ENCODE peak calls at places on chromosome 10, in nine cellular contexts. I, Q, E, D, P, A, X, W and C are unnamed samples.

GRCh38 chr10:34815174-34816066 is at the start of gene PARD3:
- DNase-seq in P (no peak), Q (no peak), W (peak), D (peak), X (peak), I (peak), A (peak), E (no peak), C (no peak)

GRCh38 chr10:35567951-35568350 is 37.2 kb upstream of the GJD4 start:
- DNase-seq in D (no peak), E (no peak), X (no peak), A (no peak), I (no peak), W (no peak), Q (no peak), P (no peak), C (no peak)

GRCh38 chr10:61904711-61905445 is 3.4 kb downstream of the ARID5B start:
- DNase-seq in W (no peak), I (peak), D (peak), Q (peak), A (peak), X (peak), E (peak), P (no peak), C (no peak)

GRCh38 chr10:70551971-70552422 is 50.5 kb downstream of the PRF1 start:
- DNase-seq in P (peak), X (peak), W (no peak), Q (peak), I (no peak), E (no peak), A (no peak), D (no peak), C (no peak)

GRCh38 chr10:42781893-42782445 is 626 bp upstream of the BMS1 start:
- DNase-seq in X (no peak), P (no peak), E (no peak), I (no peak), D (peak), A (no peak), Q (no peak), W (no peak), C (no peak)

GRCh38 chr10:94133239-94133638 is 139.5 kb downstream of the PLCE1 start:
- DNase-seq in E (no peak), D (no peak), Q (no peak), P (no peak), A (no peak), I (no peak), X (no peak), W (peak), C (no peak)

GRCh38 chr10:86220626-86221025 is 146.0 kb downstream of the GRID1 start:
- DNase-seq in Q (no peak), A (no peak), X (no peak), D (no peak), P (no peak), I (no peak), W (no peak), E (no peak), C (no peak)

GRCh38 chr10:58555930-58556311 is 43.2 kb downstream of the BICC1 start:
- DNase-seq in D (peak), E (no peak), P (no peak), W (no peak), X (no peak), Q (no peak), A (no peak), I (no peak), C (no peak)

GRCh38 chr10:116444527-116445142 is 17.0 kb downstream of the PNLIPRP3 start:
- DNase-seq in E (peak), X (peak), Q (no peak), D (peak), I (peak), W (no peak), A (peak), P (no peak), C (no peak)

GRCh38 chr10:5776881-5777197 is 36.4 kb downstream of the GDI2 start:
- DNase-seq in A (no peak), P (peak), X (peak), D (no peak), I (no peak), E (no peak), W (no peak), Q (peak), C (no peak)

GRCh38 chr10:127619550-127619949 is 70.4 kb downstream of the NPS start:
- DNase-seq in P (no peak), A (no peak), Q (no peak), D (no peak), X (no peak), W (no peak), I (no peak), E (no peak), C (no peak)

GRCh38 chr10:5650664-5651063 is 15.7 kb downstream of the ASB13 start:
- DNase-seq in W (no peak), E (no peak), P (no peak), Q (no peak), I (no peak), X (no peak), D (no peak), A (no peak), C (no peak)

GRCh38 chr10:103197177-103197576 is 4.1 kb upstream of the NT5C2 start:
- DNase-seq in E (peak), W (peak), Q (no peak), A (no peak), I (peak), D (peak), X (peak), P (peak), C (no peak)

GRCh38 chr10:31151301-31151700 is 119.6 kb upstream of the ZNF438 start:
- DNase-seq in D (no peak), P (no peak), E (no peak), Q (no peak), A (no peak), I (peak), X (no peak), W (no peak), C (no peak)

GRCh38 chr10:88389456-88389855 is 193.7 kb downstream of the RNLS start:
- DNase-seq in P (no peak), I (peak), A (peak), E (no peak), W (no peak), X (peak), Q (no peak), D (peak), C (peak)

GRCh38 chr10:116080553-116080952 is 192.5 kb downstream of the GFRA1 start:
- DNase-seq in A (no peak), I (no peak), D (peak), Q (no peak), W (no peak), P (no peak), E (peak), X (no peak), C (no peak)

GRCh38 chr10:69439813-69440506 is 11.3 kb upstream of the TSPAN15 start:
- DNase-seq in P (peak), X (peak), E (no peak), I (no peak), W (no peak), Q (peak), A (peak), D (peak), C (no peak)

GRCh38 chr10:35349389-35349915 is 13.1 kb downstream of the CCNY start:
- DNase-seq in A (no peak), E (no peak), I (no peak), Q (no peak), X (no peak), D (no peak), P (no peak), W (no peak), C (no peak)

GRCh38 chr10:63547628-63548356 is 26.6 kb downstream of the REEP3 start:
- DNase-seq in E (no peak), W (no peak), Q (no peak), X (no peak), D (no peak), I (no peak), A (no peak), P (no peak), C (no peak)

GRCh38 chr10:48682265-48682664 is 2.4 kb upstream of the WDFY4 start:
- DNase-seq in P (no peak), D (no peak), Q (no peak), W (no peak), X (no peak), E (no peak), A (no peak), I (no peak), C (no peak)

GRCh38 chr10:108567899-108568752 is 1355.2 kb downstream of the XPNPEP1 start:
- DNase-seq in X (no peak), W (no peak), I (peak), D (no peak), A (no peak), E (no peak), P (no peak), Q (no peak), C (no peak)

GRCh38 chr10:4569132-4569531 is 256.9 kb upstream of the AKR1E2 start:
- DNase-seq in A (no peak), P (no peak), X (no peak), E (no peak), Q (no peak), D (no peak), I (no peak), W (no peak), C (no peak)

GRCh38 chr10:13984647-13985155 is 346.0 kb downstream of the FRMD4A start:
- DNase-seq in Q (peak), A (no peak), D (peak), P (peak), I (no peak), X (peak), E (peak), W (no peak), C (no peak)

GRCh38 chr10:120949511-120950102 is 98.4 kb downstream of the WDR11 start:
- DNase-seq in E (no peak), A (peak), X (peak), P (no peak), I (no peak), D (no peak), Q (no peak), W (no peak), C (no peak)

GRCh38 chr10:4195214-4195613 is 410.2 kb upstream of the KLF6 start:
- DNase-seq in I (no peak), E (no peak), X (peak), Q (no peak), A (no peak), D (peak), W (no peak), P (no peak), C (no peak)

GRCh38 chr10:6769704-6770417 is 189.8 kb upstream of the PRKCQ start:
- DNase-seq in D (no peak), W (no peak), A (no peak), X (no peak), E (no peak), I (no peak), Q (no peak), P (no peak), C (peak)

GRCh38 chr10:18486444-18486843 is 164.9 kb downstream of the NSUN6 start:
- DNase-seq in Q (no peak), I (no peak), W (no peak), X (no peak), A (no peak), E (no peak), D (no peak), P (no peak), C (no peak)

GRCh38 chr10:3995302-3996210 is 210.5 kb upstream of the KLF6 start:
- DNase-seq in X (peak), A (no peak), D (no peak), E (no peak), P (peak), Q (peak), I (no peak), W (no peak), C (no peak)

GRCh38 chr10:97408496-97408992 is 7.4 kb upstream of the RRP12 start:
- DNase-seq in Q (no peak), X (no peak), E (no peak), D (no peak), W (no peak), A (no peak), P (no peak), I (no peak), C (no peak)

GRCh38 chr10:132492323-132493035 is 45.1 kb upstream of the INPP5A start:
- DNase-seq in E (no peak), I (no peak), X (peak), D (no peak), Q (no peak), A (peak), W (no peak), P (no peak), C (no peak)

GRCh38 chr10:48390933-48391845 is 84.7 kb downstream of the MAPK8 start:
- DNase-seq in X (peak), D (no peak), W (no peak), P (no peak), A (no peak), I (peak), Q (no peak), E (peak), C (peak)

GRCh38 chr10:24886281-24886680 is 66.1 kb downstream of the PRTFDC1 start:
- DNase-seq in A (no peak), X (no peak), P (no peak), W (no peak), D (no peak), I (no peak), E (no peak), Q (no peak), C (no peak)

GRCh38 chr10:118308664-118309063 is 33.5 kb downstream of the FAM204A start:
- DNase-seq in W (no peak), E (no peak), D (no peak), I (no peak), A (peak), X (no peak), P (no peak), Q (no peak), C (no peak)

GRCh38 chr10:120978589-120979252 is 127.6 kb downstream of the WDR11 start:
- DNase-seq in A (no peak), E (no peak), D (no peak), Q (peak), P (no peak), W (no peak), X (no peak), I (no peak), C (no peak)

GRCh38 chr10:85105614-85106013 is 777.2 kb downstream of the CCSER2 start:
- DNase-seq in I (no peak), Q (no peak), A (peak), P (no peak), X (no peak), E (no peak), D (peak), W (no peak), C (no peak)

GRCh38 chr10:112744525-112744924 is 205.5 kb upstream of the TCF7L2 start:
- DNase-seq in X (no peak), D (no peak), P (no peak), I (no peak), W (no peak), Q (no peak), A (no peak), E (no peak), C (no peak)

DNA sequence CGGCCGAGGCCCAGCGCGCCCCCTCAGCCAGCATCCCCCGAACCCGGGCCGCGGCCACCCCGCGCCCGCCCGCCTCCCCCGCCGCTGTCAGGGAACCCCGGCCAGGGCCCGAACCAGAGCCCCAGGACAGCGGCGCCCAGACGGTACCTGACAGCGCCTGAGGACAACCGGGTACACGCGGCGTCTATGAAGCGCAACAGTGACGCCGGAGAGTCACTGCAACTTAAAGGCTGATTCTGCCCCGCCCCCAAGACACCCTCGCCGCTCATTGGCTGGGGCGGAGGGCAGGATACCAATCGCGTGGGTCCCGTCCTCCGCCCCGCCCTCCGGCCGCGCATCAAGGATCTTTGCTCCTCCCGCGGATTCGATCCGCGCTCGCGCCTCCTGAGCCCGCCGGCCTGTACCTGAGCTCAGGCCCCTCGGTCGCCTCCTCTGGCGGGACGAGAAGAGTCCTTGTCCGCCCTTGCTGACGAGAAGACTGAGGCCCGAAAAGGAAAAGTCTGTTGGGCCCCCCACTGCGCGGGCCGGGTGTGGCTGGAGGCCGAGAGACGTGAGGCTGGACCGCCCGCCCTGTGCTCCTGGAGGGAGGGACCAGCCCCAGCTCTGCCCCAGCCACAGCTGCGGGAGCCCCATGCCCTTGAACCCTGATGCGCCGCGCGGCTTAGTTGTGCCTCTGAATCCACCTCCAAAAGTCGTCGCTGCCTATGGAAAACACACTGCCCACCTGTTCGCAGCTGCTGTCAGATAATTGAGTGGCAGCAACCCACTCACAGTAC is at the start of gene OAT:
- DNase-seq in P (peak), X (peak), I (peak), Q (peak), A (peak), E (peak), D (peak), W (peak), C (peak)
- TF ChIP-seq CTCF in P (peak), X (no peak), I (peak), Q (no peak), A (peak), E (no peak), D (no peak), W (no peak), C (peak)

DNA sequence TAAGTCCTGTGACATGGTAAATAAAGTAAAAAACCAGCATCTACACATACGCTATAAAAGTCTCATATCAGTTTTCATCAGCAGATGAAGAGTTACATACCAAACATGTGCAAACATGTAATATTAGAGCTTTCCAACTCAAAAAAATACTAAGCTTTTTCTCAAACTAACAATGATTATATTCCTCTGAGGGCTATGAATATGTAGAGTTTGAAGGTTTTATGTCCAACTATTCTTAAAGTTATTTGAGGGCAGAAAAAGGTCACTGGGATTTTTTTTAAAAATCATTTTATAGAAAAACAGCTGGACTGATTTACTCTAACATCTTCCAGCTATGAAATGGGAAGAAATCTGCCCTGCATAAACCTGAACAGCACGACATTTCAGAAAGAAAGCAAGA is 67.0 kb downstream of the SKIDA1 start:
- DNase-seq in D (no peak), W (no peak), P (peak), E (no peak), A (no peak), Q (no peak), I (no peak), X (peak), C (no peak)
- H3K4me3 ChIP-seq in D (no peak), W (no peak), P (no peak), E (no peak), A (no peak), Q (no peak), I (no peak), X (no peak), C (no peak)

GRCh38 chr10:11010582-11010981 is 7.1 kb upstream of the CELF2 start:
- DNase-seq in P (no peak), X (no peak), Q (no peak), E (no peak), W (no peak), D (no peak), A (no peak), I (no peak), C (no peak)
- TF ChIP-seq CTCF in P (no peak), X (no peak), Q (no peak), E (no peak), W (no peak), D (no peak), A (no peak), I (no peak), C (no peak)

DNA sequence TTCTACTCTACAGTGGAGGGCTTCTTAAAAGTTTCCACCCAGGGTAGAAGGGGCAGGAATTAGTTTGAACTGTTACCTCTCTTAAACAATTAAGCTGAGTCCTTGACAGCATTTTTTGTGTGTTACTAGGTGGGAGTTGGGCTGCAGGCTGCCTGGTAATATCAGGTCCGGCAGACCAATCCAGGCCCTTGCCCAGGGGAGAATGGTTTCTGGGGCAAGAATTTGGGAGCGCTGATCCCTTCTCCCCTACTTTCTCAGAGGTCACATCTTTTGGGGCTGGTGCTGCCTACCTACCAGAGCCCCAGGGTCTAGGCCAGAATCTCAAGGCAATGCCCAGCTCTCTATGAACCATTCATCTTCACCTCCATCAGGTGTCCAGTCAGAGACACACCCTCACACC is 1.6 kb downstream of the PPRC1 start:
- DNase-seq in E (no peak), X (no peak), A (no peak), P (no peak), D (no peak), I (no peak), Q (no peak), W (no peak), C (no peak)
- H3K4me3 ChIP-seq in E (peak), X (peak), A (peak), P (peak), D (peak), I (peak), Q (peak), W (peak), C (peak)

DNA sequence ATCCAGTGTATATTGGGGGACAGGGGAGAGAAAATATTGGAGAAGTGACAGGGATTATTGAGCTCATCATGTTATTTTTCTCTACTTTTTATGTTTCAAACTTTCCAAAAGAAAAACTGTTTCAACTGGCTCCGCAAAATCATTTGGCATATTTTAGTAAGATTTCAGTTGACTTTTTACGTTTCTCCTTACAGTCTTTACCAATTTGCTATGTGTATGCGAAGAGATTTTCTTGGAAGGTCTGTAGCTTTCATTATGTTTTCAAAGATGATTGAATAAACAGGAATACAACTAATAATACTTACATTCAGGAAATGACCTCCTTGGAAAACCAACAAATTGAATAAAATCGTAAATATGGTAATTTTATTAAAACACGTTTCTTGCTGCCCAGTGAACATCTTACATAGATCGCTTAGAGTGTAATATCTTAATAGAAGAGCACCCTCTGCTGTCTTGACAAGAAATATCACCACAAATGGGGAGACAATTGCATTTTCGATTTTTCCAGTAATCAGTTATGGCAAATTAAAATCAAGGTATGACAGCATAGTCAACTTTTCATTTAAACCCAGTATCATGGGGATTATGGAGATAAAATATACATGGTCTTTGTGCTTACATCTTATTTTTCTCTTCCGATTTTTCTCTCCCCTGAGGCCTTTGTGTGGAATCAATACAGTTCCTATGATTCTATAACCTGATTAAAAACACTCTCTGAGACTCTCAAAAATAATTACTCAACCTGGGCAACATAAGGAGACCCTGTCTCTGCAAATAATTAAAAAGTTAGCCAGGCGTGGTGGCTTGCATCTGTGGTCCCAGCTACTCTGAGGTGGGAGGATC is 43.1 kb downstream of the MBL2 start:
- DNase-seq in Q (no peak), P (peak), D (peak), X (peak), W (no peak), E (peak), I (peak), A (peak), C (no peak)
- TF ChIP-seq CTCF in Q (peak), P (peak), D (peak), X (peak), W (peak), E (peak), I (peak), A (peak), C (peak)